ENCODE peak calls at places on chromosomes 12 and 14, in five cellular contexts. One of them, this sample, is unnamed.

GRCh38 chr12:123599310-123599709 is 2.6 kb upstream of the DDX55 start:
- DNase-seq in heart left ventricle: no peak
- DNase-seq in CD4-positive, CD25-positive, alpha-beta regulatory T cell: no peak
- DNase-seq in gastrocnemius medialis: no peak
- DNase-seq in astrocyte: no peak
- DNase-seq in this sample: no peak

GRCh38 chr12:48826209-48826855 is 8.0 kb downstream of the CACNB3 start:
- DNase-seq in astrocyte: no peak
- DNase-seq in heart left ventricle: no peak
- DNase-seq in CD4-positive, CD25-positive, alpha-beta regulatory T cell: no peak
- DNase-seq in gastrocnemius medialis: no peak
- DNase-seq in this sample: no peak

GRCh38 chr14:68527329-68527851 is 265.5 kb downstream of the ZFP36L1 start:
- DNase-seq in CD4-positive, CD25-positive, alpha-beta regulatory T cell: no peak
- DNase-seq in heart left ventricle: no peak
- DNase-seq in gastrocnemius medialis: no peak
- DNase-seq in astrocyte: peak; percentile 56
- DNase-seq in this sample: peak; percentile 83

GRCh38 chr14:50871914-50872732 is at the start of gene ABHD12B:
- DNase-seq in CD4-positive, CD25-positive, alpha-beta regulatory T cell: no peak
- DNase-seq in astrocyte: no peak
- DNase-seq in heart left ventricle: no peak
- DNase-seq in gastrocnemius medialis: no peak
- DNase-seq in this sample: no peak

GRCh38 chr12:12764824-12765223 is 20.6 kb upstream of the APOLD1 start:
- DNase-seq in heart left ventricle: no peak
- DNase-seq in gastrocnemius medialis: no peak
- DNase-seq in CD4-positive, CD25-positive, alpha-beta regulatory T cell: no peak
- DNase-seq in astrocyte: no peak
- DNase-seq in this sample: no peak

GRCh38 chr14:74551001-74551400 is 57.4 kb downstream of the ISCA2 start:
- DNase-seq in astrocyte: no peak
- DNase-seq in heart left ventricle: peak; percentile 64
- DNase-seq in CD4-positive, CD25-positive, alpha-beta regulatory T cell: no peak
- DNase-seq in gastrocnemius medialis: no peak
- DNase-seq in this sample: no peak

GRCh38 chr12:46661161-46661845 is 164.5 kb downstream of the SLC38A4 start:
- DNase-seq in gastrocnemius medialis: no peak
- DNase-seq in heart left ventricle: no peak
- DNase-seq in astrocyte: peak; percentile 89
- DNase-seq in CD4-positive, CD25-positive, alpha-beta regulatory T cell: peak; percentile 50
- DNase-seq in this sample: peak; percentile 29

GRCh38 chr12:105899589-105899988 is 239.2 kb downstream of the NUAK1 start:
- DNase-seq in CD4-positive, CD25-positive, alpha-beta regulatory T cell: no peak
- DNase-seq in gastrocnemius medialis: no peak
- DNase-seq in heart left ventricle: no peak
- DNase-seq in astrocyte: no peak
- DNase-seq in this sample: no peak

GRCh38 chr14:56217380-56218045 is 99.3 kb downstream of the PELI2 start:
- DNase-seq in heart left ventricle: no peak
- DNase-seq in astrocyte: no peak
- DNase-seq in gastrocnemius medialis: no peak
- DNase-seq in CD4-positive, CD25-positive, alpha-beta regulatory T cell: no peak
- DNase-seq in this sample: no peak

GRCh38 chr14:34204774-34205173 is 253.9 kb upstream of the EGLN3 start:
- DNase-seq in astrocyte: no peak
- DNase-seq in CD4-positive, CD25-positive, alpha-beta regulatory T cell: no peak
- DNase-seq in gastrocnemius medialis: no peak
- DNase-seq in heart left ventricle: no peak
- DNase-seq in this sample: no peak

GRCh38 chr12:51947597-51947996 is 3.9 kb upstream of the ACVR1B start:
- DNase-seq in CD4-positive, CD25-positive, alpha-beta regulatory T cell: no peak
- DNase-seq in astrocyte: no peak
- DNase-seq in gastrocnemius medialis: no peak
- DNase-seq in heart left ventricle: no peak
- DNase-seq in this sample: no peak

GRCh38 chr12:123750159-123750656 is 11.9 kb upstream of the DNAH10 start:
- DNase-seq in CD4-positive, CD25-positive, alpha-beta regulatory T cell: no peak
- DNase-seq in gastrocnemius medialis: no peak
- DNase-seq in astrocyte: no peak
- DNase-seq in heart left ventricle: no peak
- DNase-seq in this sample: no peak

GRCh38 chr12:65590318-65590717 is 234.0 kb upstream of the HMGA2 start:
- DNase-seq in gastrocnemius medialis: no peak
- DNase-seq in heart left ventricle: no peak
- DNase-seq in CD4-positive, CD25-positive, alpha-beta regulatory T cell: no peak
- DNase-seq in astrocyte: no peak
- DNase-seq in this sample: no peak

GRCh38 chr12:53047221-53048032 is 2.4 kb upstream of the TNS2 start:
- DNase-seq in gastrocnemius medialis: peak; percentile 72
- DNase-seq in CD4-positive, CD25-positive, alpha-beta regulatory T cell: peak; percentile 74
- DNase-seq in heart left ventricle: peak; percentile 89
- DNase-seq in astrocyte: peak; percentile 74
- DNase-seq in this sample: peak; percentile 93

GRCh38 chr12:100553851-100554404 is 19.6 kb upstream of the GAS2L3 start:
- DNase-seq in heart left ventricle: no peak
- DNase-seq in astrocyte: no peak
- DNase-seq in CD4-positive, CD25-positive, alpha-beta regulatory T cell: no peak
- DNase-seq in gastrocnemius medialis: no peak
- DNase-seq in this sample: no peak

GRCh38 chr14:99040711-99041110 is 231.3 kb downstream of the BCL11B start:
- DNase-seq in heart left ventricle: no peak
- DNase-seq in gastrocnemius medialis: no peak
- DNase-seq in astrocyte: no peak
- DNase-seq in CD4-positive, CD25-positive, alpha-beta regulatory T cell: no peak
- DNase-seq in this sample: no peak

GRCh38 chr14:79638647-79639266 is 572.5 kb downstream of the DIO2 start:
- DNase-seq in gastrocnemius medialis: peak; percentile 4
- DNase-seq in astrocyte: no peak
- DNase-seq in CD4-positive, CD25-positive, alpha-beta regulatory T cell: no peak
- DNase-seq in heart left ventricle: no peak
- DNase-seq in this sample: no peak

GRCh38 chr12:119705182-119705581 is 37.2 kb downstream of the PRKAB1 start:
- DNase-seq in CD4-positive, CD25-positive, alpha-beta regulatory T cell: no peak
- DNase-seq in heart left ventricle: no peak
- DNase-seq in gastrocnemius medialis: no peak
- DNase-seq in astrocyte: no peak
- DNase-seq in this sample: no peak

GRCh38 chr14:95240859-95241813 is 78.6 kb downstream of the CLMN start:
- DNase-seq in heart left ventricle: no peak
- DNase-seq in CD4-positive, CD25-positive, alpha-beta regulatory T cell: no peak
- DNase-seq in astrocyte: no peak
- DNase-seq in gastrocnemius medialis: no peak
- DNase-seq in this sample: no peak

GRCh38 chr14:31228533-31228932 is 20.9 kb upstream of the HECTD1 start:
- DNase-seq in gastrocnemius medialis: no peak
- DNase-seq in astrocyte: no peak
- DNase-seq in heart left ventricle: no peak
- DNase-seq in CD4-positive, CD25-positive, alpha-beta regulatory T cell: no peak
- DNase-seq in this sample: no peak
- H3K4me1 ChIP-seq in gastrocnemius medialis: peaks cover 9% of the 10 kb centered on the region
- H3K4me1 ChIP-seq in astrocyte: no peaks in the 10 kb centered on the region
- H3K4me1 ChIP-seq in heart left ventricle: no peaks in the 10 kb centered on the region
- H3K4me1 ChIP-seq in CD4-positive, CD25-positive, alpha-beta regulatory T cell: no peaks in the 10 kb centered on the region
- H3K4me1 ChIP-seq in this sample: no peaks in the 10 kb centered on the region

GRCh38 chr14:28765169-28765906 is 1.2 kb upstream of the FOXG1 start:
- DNase-seq in heart left ventricle: no peak
- DNase-seq in astrocyte: no peak
- DNase-seq in CD4-positive, CD25-positive, alpha-beta regulatory T cell: no peak
- DNase-seq in gastrocnemius medialis: no peak
- DNase-seq in this sample: no peak
- H3K4me3 ChIP-seq in heart left ventricle: peak overlapping the region; percentile 38
- H3K4me3 ChIP-seq in astrocyte: peak overlapping the region; percentile 59
- H3K4me3 ChIP-seq in CD4-positive, CD25-positive, alpha-beta regulatory T cell: no peak overlapping the region
- H3K4me3 ChIP-seq in gastrocnemius medialis: no peak overlapping the region
- H3K4me3 ChIP-seq in this sample: peak overlapping the region; percentile 34

DNA sequence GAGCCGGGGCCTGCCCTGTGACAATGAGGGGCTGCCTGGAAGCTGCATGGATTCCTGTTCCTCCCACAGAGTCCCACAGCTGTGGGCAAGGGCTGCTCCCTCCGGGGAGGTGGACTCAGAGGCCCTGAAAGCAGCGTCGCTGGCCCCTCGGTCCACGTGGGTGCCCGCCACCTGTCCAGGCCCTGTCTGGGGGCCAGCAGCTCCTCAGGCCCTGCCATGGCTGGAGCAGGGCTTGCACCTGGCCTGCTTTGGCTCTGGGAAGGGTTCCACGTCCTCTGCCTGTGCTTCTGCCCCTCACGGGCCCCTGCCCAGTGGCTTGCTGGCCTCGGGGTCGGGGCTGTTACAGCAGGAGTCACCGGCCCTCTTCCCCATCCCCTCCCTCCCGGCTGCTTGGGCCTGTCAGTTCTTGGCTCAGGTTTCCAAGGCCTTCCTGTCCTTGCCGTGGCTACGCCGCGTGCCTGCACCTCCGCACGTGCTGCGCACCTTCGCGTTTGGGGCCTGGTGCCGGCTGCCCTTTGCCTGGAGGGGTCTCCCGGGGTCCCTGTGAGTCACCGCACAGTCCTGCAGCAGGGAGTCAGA is 5.8 kb downstream of the FBRSL1 start:
- DNase-seq in CD4-positive, CD25-positive, alpha-beta regulatory T cell: no peak
- DNase-seq in astrocyte: no peak
- DNase-seq in heart left ventricle: no peak
- DNase-seq in gastrocnemius medialis: no peak
- DNase-seq in this sample: no peak
- H3K27ac ChIP-seq in CD4-positive, CD25-positive, alpha-beta regulatory T cell: no peak overlapping the region
- H3K27ac ChIP-seq in astrocyte: no peak overlapping the region
- H3K27ac ChIP-seq in heart left ventricle: no peak overlapping the region
- H3K27ac ChIP-seq in gastrocnemius medialis: peak overlapping the region; percentile 72
- H3K27ac ChIP-seq in this sample: no peak overlapping the region

GRCh38 chr14:101827286-101827685 is 65.8 kb downstream of the PPP2R5C start:
- DNase-seq in heart left ventricle: no peak
- DNase-seq in astrocyte: no peak
- DNase-seq in gastrocnemius medialis: no peak
- DNase-seq in CD4-positive, CD25-positive, alpha-beta regulatory T cell: no peak
- DNase-seq in this sample: no peak
- H3K4me1 ChIP-seq in heart left ventricle: peaks cover 17% of the 10 kb centered on the region
- H3K4me1 ChIP-seq in astrocyte: no peaks in the 10 kb centered on the region
- H3K4me1 ChIP-seq in gastrocnemius medialis: peaks cover 73% of the 10 kb centered on the region
- H3K4me1 ChIP-seq in CD4-positive, CD25-positive, alpha-beta regulatory T cell: peaks cover 86% of the 10 kb centered on the region
- H3K4me1 ChIP-seq in this sample: no peaks in the 10 kb centered on the region

DNA sequence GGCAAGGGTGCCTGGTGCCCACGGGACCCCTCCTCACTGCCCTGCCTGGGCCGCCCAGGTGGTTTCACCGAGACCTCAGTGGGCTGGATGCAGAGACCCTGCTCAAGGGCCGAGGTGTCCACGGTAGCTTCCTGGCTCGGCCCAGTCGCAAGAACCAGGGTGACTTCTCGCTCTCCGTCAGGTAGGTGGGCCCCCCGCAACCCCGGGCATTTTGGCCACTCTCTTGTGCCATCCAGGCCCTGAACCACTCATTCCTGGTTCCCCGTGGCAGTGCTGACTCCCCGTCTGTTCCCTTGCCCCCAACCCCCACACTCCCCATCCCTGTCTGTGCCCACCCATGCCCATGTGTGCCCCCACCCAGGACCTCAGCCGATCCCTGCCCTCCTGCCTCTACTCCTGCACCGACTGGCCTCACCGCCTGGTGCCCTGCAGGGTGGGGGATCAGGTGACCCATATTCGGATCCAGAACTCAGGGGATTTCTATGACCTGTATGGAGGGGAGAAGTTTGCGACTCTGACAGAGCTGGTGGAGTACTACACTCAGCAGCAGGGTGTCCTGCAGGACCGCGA is 480 bp downstream of the PTPN6 start:
- DNase-seq in gastrocnemius medialis: no peak
- DNase-seq in heart left ventricle: no peak
- DNase-seq in CD4-positive, CD25-positive, alpha-beta regulatory T cell: no peak
- DNase-seq in astrocyte: no peak
- DNase-seq in this sample: no peak
- H3K4me3 ChIP-seq in gastrocnemius medialis: no peak overlapping the region
- H3K4me3 ChIP-seq in heart left ventricle: peak overlapping the region; percentile 34
- H3K4me3 ChIP-seq in CD4-positive, CD25-positive, alpha-beta regulatory T cell: peak overlapping the region; percentile 88
- H3K4me3 ChIP-seq in astrocyte: no peak overlapping the region
- H3K4me3 ChIP-seq in this sample: peak overlapping the region; percentile 35

This sample was measured in tibial artery.